ENCODE peak calls at places on chromosomes 13 and 19, in six cellular contexts. S is Jurkat, Clone E6-1; A is H7; K is kidney epithelial cell; Q is uterus; U is GM23338. E is an unnamed sample.

GRCh38 chr13:114132419-114133121 is at the start of gene RASA3:
- DNase-seq in S (no peak), A (peak), K (peak), Q (peak), U (peak), E (peak)

GRCh38 chr19:30358821-30359580 is 13.2 kb upstream of the ZNF536 start:
- DNase-seq in S (no peak), A (no peak), K (no peak), Q (no peak), U (no peak), E (no peak)

GRCh38 chr19:14786421-14786851 is 8.1 kb upstream of the ADGRE2 start:
- DNase-seq in S (no peak), A (peak), K (no peak), Q (no peak), U (peak), E (peak)

GRCh38 chr13:21322988-21323387 is 136.1 kb downstream of the ZDHHC20 start:
- DNase-seq in S (no peak), A (no peak), K (no peak), Q (no peak), U (no peak), E (no peak)

GRCh38 chr19:48963371-48964204 is 1.5 kb upstream of the FTL start:
- DNase-seq in S (no peak), A (peak), K (no peak), Q (peak), U (peak), E (peak)

GRCh38 chr19:34244611-34245299 is 9.6 kb upstream of the GARRE1 start:
- DNase-seq in S (no peak), A (no peak), K (no peak), Q (no peak), U (no peak), E (no peak)

GRCh38 chr13:29676941-29677452 is 81.5 kb upstream of the SLC7A1 start:
- DNase-seq in S (no peak), A (no peak), K (no peak), Q (no peak), U (no peak), E (no peak)

GRCh38 chr19:45076029-45076850 is at the start of gene ZNF296:
- DNase-seq in S (no peak), A (peak), K (no peak), Q (peak), U (peak), E (peak)

GRCh38 chr13:110329798-110330461 is 22.8 kb downstream of the COL4A2 start:
- DNase-seq in S (no peak), A (no peak), K (no peak), Q (no peak), U (no peak), E (no peak)

GRCh38 chr13:30698023-30698422 is 37.3 kb upstream of the ALOX5AP start:
- DNase-seq in S (no peak), A (no peak), K (no peak), Q (no peak), U (no peak), E (no peak)